ENCODE peak calls at places on chromosomes 4 and X, in six cellular contexts. M is H7; R is cardiac muscle cell; K is naive thymus-derived CD4-positive, alpha-beta T cell; U is bronchial epithelial cell; H is SJSA1. C is an unnamed sample. For H3K36me3 and H3K27me3, the result is how much of the 10 kb centered on the place peaks cover.

GRCh38 chr4:105122334-105122733 is 24.3 kb upstream of the TET2 start:
- DNase-seq in M (peak), R (peak), K (no peak), U (no peak), H (peak), C (peak)

GRCh38 chr4:35503435-35503834 is 740.9 kb downstream of the ARAP2 start:
- DNase-seq in M (no peak), R (no peak), K (no peak), U (no peak), H (no peak), C (no peak)

GRCh38 chrX:13380230-13380629 is 60.4 kb upstream of the ATXN3L start:
- DNase-seq in M (no peak), R (no peak), K (no peak), U (peak), H (no peak), C (no peak)

GRCh38 chr4:182569561-182569960 is 326.4 kb downstream of the TENM3 start:
- DNase-seq in M (no peak), R (no peak), K (no peak), U (no peak), H (no peak), C (no peak)

GRCh38 chr4:52641853-52642563 is 17.1 kb downstream of the USP46 start:
- DNase-seq in M (no peak), R (no peak), K (no peak), U (peak), H (no peak), C (peak)

GRCh38 chr4:176788971-176789370 is 3.8 kb downstream of the VEGFC start:
- DNase-seq in M (no peak), R (no peak), K (no peak), U (no peak), H (no peak), C (no peak)

GRCh38 chrX:101397779-101398178 is 7.0 kb downstream of the RPL36A start:
- DNase-seq in M (no peak), R (peak), K (no peak), U (no peak), H (no peak), C (no peak)

GRCh38 chr4:14583331-14583730 is 418.9 kb upstream of the CPEB2 start:
- DNase-seq in M (no peak), R (no peak), K (no peak), U (peak), H (no peak), C (no peak)

GRCh38 chrX:115428011-115428410 is 133.0 kb upstream of the PLS3 start:
- DNase-seq in M (peak), R (no peak), K (no peak), U (no peak), H (no peak), C (no peak)

GRCh38 chrX:74343970-74344622 is 40.1 kb downstream of the ZCCHC13 start:
- DNase-seq in M (peak), R (peak), K (peak), U (peak), H (peak), C (peak)

GRCh38 chr4:183738961-183739360 is 79.9 kb downstream of the TRAPPC11 start:
- DNase-seq in M (no peak), R (no peak), K (no peak), U (no peak), H (no peak), C (no peak)

GRCh38 chr4:158163941-158164665 is 8.7 kb downstream of the GASK1B start:
- DNase-seq in M (no peak), R (no peak), K (no peak), U (no peak), H (no peak), C (no peak)

GRCh38 chr4:84977409-84977808 is 10.9 kb upstream of the WDFY3 start:
- DNase-seq in M (no peak), R (no peak), K (no peak), U (no peak), H (no peak), C (no peak)

GRCh38 chr4:40321671-40322131 is 13.4 kb upstream of the CHRNA9 start:
- DNase-seq in M (no peak), R (no peak), K (no peak), U (peak), H (no peak), C (no peak)

GRCh38 chr4:38354872-38355271 is 309.1 kb upstream of the KLF3 start:
- DNase-seq in M (no peak), R (no peak), K (no peak), U (no peak), H (no peak), C (no peak)

GRCh38 chrX:20530319-20530979 is 263.7 kb upstream of the RPS6KA3 start:
- DNase-seq in M (peak), R (peak), K (peak), U (peak), H (no peak), C (peak)

GRCh38 chr4:10063544-10064300 is 42.4 kb upstream of the SLC2A9 start:
- DNase-seq in M (peak), R (peak), K (no peak), U (peak), H (no peak), C (peak)

GRCh38 chr4:7381890-7382633 is 52.7 kb downstream of the PSAPL1 start:
- DNase-seq in M (peak), R (no peak), K (no peak), U (no peak), H (no peak), C (no peak)

GRCh38 chr4:37793562-37793961 is 32.9 kb upstream of the PGM2 start:
- DNase-seq in M (no peak), R (peak), K (peak), U (peak), H (no peak), C (no peak)

GRCh38 chrX:50718791-50719190 is 95.2 kb downstream of the SHROOM4 start:
- DNase-seq in M (no peak), R (no peak), K (no peak), U (no peak), H (no peak), C (peak)

GRCh38 chr4:48275247-48275646 is 5.6 kb upstream of the TEC start:
- DNase-seq in M (peak), R (peak), K (no peak), U (peak), H (no peak), C (no peak)

GRCh38 chr4:72112514-72113156 is 80.8 kb downstream of the NPFFR2 start:
- DNase-seq in M (no peak), R (no peak), K (no peak), U (peak), H (no peak), C (peak)

GRCh38 chr4:159420162-159421057 is 317.5 kb downstream of the RAPGEF2 start:
- DNase-seq in M (no peak), R (no peak), K (no peak), U (no peak), H (no peak), C (no peak)

GRCh38 chrX:78997870-78998558 is 52.8 kb downstream of the P2RY10 start:
- DNase-seq in M (no peak), R (no peak), K (no peak), U (no peak), H (no peak), C (no peak)

GRCh38 chr4:40587826-40588225 is 41.8 kb downstream of the RBM47 start:
- DNase-seq in M (no peak), R (no peak), K (no peak), U (peak), H (no peak), C (no peak)

GRCh38 chrX:74923942-74924448 is 1.3 kb downstream of the NEXMIF start:
- DNase-seq in M (no peak), R (peak), K (peak), U (no peak), H (no peak), C (peak)

GRCh38 chr4:1746265-1746691 is 25.0 kb downstream of the TACC3 start:
- DNase-seq in M (peak), R (peak), K (peak), U (peak), H (peak), C (peak)

GRCh38 chr4:168200685-168201084 is 108.3 kb downstream of the ANXA10 start:
- DNase-seq in M (no peak), R (no peak), K (no peak), U (peak), H (no peak), C (no peak)

GRCh38 chr4:147104768-147105167 is 159.1 kb upstream of the TTC29 start:
- DNase-seq in M (no peak), R (no peak), K (no peak), U (no peak), H (no peak), C (no peak)

GRCh38 chr4:5037553-5038551 is 13.4 kb upstream of the STK32B start:
- DNase-seq in M (no peak), R (no peak), K (no peak), U (peak), H (peak), C (peak)

GRCh38 chr4:7769936-7770674 is 169.6 kb downstream of the AFAP1 start:
- DNase-seq in M (peak), R (peak), K (peak), U (no peak), H (no peak), C (no peak)

GRCh38 chrX:12690646-12691045 is 100.6 kb upstream of the PRPS2 start:
- DNase-seq in M (no peak), R (no peak), K (no peak), U (no peak), H (no peak), C (no peak)

GRCh38 chrX:149511081-149511480 is 6.0 kb upstream of the IDS start:
- DNase-seq in M (no peak), R (no peak), K (no peak), U (peak), H (no peak), C (no peak)

GRCh38 chr4:22356996-22357596 is 158.8 kb downstream of the ADGRA3 start:
- DNase-seq in M (no peak), R (peak), K (no peak), U (peak), H (no peak), C (no peak)

GRCh38 chr4:78694457-78694787 is 81.7 kb upstream of the BMP2K start:
- DNase-seq in M (no peak), R (no peak), K (no peak), U (no peak), H (no peak), C (no peak)
- H3K36me3 ChIP-seq in M (under half), R (under half), K (under half), U (under half), H (under half), C (under half)

GRCh38 chrX:153744210-153745066 is 19.6 kb upstream of the PLXNB3 start:
- DNase-seq in M (peak), R (peak), K (peak), U (no peak), H (no peak), C (no peak)
- H3K4me3 ChIP-seq in M (peak), R (no peak), K (no peak), U (no peak), H (no peak), C (no peak)

GRCh38 chrX:2785538-2785937 is 33.7 kb downstream of the XG start:
- DNase-seq in M (no peak), R (no peak), K (no peak), U (peak), H (no peak), C (no peak)
- H3K27me3 ChIP-seq in M (under half), R (under half), K (under half), U (under half), H (under half), C (under half)

DNA sequence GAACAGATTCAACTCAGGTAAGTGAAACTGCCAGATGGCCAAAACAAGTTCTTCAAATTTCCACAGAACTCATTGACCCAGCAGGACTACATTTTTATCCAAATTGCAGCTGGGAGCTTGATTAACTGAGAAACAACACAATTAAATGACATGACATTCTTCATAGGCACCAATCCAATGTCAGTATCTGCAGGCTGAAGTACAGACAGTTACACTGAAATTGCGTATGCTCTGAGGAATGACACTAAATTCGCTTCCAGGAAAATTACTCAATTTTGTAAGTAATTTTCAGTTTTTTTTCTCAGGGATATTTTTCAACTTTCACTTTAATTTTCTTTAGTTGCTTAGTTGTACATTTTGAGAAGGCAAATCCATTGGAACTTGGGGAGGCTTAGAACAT is 4.5 kb downstream of the C1GALT1C1 start:
- DNase-seq in M (no peak), R (no peak), K (no peak), U (no peak), H (no peak), C (no peak)
- H3K36me3 ChIP-seq in M (under half), R (under half), K (under half), U (under half), H (under half), C (under half)

DNA sequence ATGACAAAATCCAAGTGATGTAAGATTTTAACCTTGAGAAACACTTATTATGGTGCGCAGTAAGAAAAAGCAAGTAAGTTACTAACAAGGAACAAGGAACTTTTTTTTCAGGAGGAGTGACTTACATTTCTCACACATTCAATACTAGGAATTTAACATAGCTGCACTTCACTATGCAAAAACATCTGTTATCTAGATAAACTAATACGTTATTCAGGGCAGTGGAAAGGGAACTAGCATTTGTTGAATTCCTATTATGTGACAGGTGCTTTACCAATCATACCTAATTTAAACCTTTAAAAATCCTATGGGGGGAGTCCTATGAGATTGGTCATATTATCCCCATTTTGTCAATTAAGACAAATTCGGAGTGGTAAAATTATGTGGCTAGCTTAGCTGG is 238.0 kb downstream of the NR3C2 start:
- DNase-seq in M (no peak), R (no peak), K (no peak), U (no peak), H (no peak), C (no peak)
- H3K4me3 ChIP-seq in M (no peak), R (no peak), K (no peak), U (no peak), H (no peak), C (no peak)

GRCh38 chrX:67544281-67544680 is 460 bp downstream of the AR start:
- DNase-seq in M (peak), R (peak), K (no peak), U (no peak), H (peak), C (peak)
- H3K27me3 ChIP-seq in M (under half), R (under half), K (under half), U (under half), H (under half), C (under half)

DNA sequence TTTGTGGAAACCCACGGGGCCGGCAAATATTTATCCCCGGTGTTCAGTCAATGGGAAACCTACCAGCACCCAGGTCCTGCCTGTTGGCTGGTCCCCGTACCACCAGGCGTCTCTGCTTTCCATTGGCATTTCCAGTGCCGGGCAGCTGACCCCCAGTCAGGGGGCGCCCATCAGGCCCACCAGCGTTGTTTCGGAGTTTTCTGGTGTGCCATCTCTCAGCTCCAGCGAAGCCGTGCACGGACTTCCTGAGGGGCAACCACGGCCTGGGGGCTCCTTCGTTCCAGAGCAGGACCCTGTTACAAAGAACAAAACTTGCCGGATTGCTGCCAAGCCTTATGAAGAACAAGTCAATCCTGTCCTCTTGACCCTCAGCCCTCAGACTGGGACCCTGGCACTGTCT is 32.7 kb downstream of the BCORL1 start:
- DNase-seq in M (no peak), R (no peak), K (no peak), U (no peak), H (no peak), C (no peak)
- H3K36me3 ChIP-seq in M (under half), R (under half), K (under half), U (under half), H (under half), C (under half)